ENCODE peak calls at places on chromosomes 13 and 19, in seven cellular contexts. K, U, B, Y, G, O and V are unnamed samples.

GRCh38 chr19:51784922-51785690 is 9.9 kb upstream of the FPR3 start:
- DNase-seq in K (peak; percentile 16), B (no peak), U (peak; percentile 96), O (peak; percentile 86), Y (peak; percentile 79), G (no peak), V (no peak)

GRCh38 chr13:97266328-97266727 is 44.2 kb downstream of the MBNL2 start:
- DNase-seq in U (no peak), G (no peak), K (no peak), Y (peak; percentile 74), O (no peak), B (no peak), V (no peak)

GRCh38 chr13:113905942-113906341 is 42.1 kb upstream of the GAS6 start:
- DNase-seq in K (no peak), O (no peak), Y (no peak), B (no peak), U (no peak), G (no peak), V (no peak)

GRCh38 chr19:7832009-7832408 is 2.0 kb downstream of the EVI5L start:
- DNase-seq in O (no peak), G (no peak), Y (no peak), U (no peak), K (no peak), B (no peak), V (no peak)

GRCh38 chr13:91347996-91348905 is 764 bp downstream of the MIR17HG start:
- DNase-seq in U (peak; percentile 18), K (peak; percentile 79), O (no peak), B (no peak), G (peak; percentile 31), Y (peak; percentile 61), V (peak; percentile 49)

GRCh38 chr19:4456566-4456842 is 1.1 kb downstream of the UBXN6 start:
- DNase-seq in K (no peak), U (peak; percentile 83), Y (peak; percentile 62), G (no peak), O (no peak), B (no peak), V (peak; percentile 41)

GRCh38 chr13:113588394-113589111 is 4.0 kb downstream of the TFDP1 start:
- DNase-seq in Y (no peak), B (no peak), O (no peak), G (no peak), K (peak; percentile 6), U (no peak), V (no peak)

GRCh38 chr13:50531917-50532899 is 311.3 kb downstream of the DLEU7 start:
- DNase-seq in G (no peak), K (no peak), U (peak; percentile 61), O (no peak), B (no peak), Y (no peak), V (no peak)

GRCh38 chr13:48263196-48263595 is 30.2 kb downstream of the ITM2B start:
- DNase-seq in G (no peak), U (no peak), K (no peak), O (no peak), B (no peak), Y (no peak), V (no peak)

GRCh38 chr19:34484328-34484727 is 2.8 kb downstream of the WTIP start:
- DNase-seq in Y (no peak), G (no peak), B (no peak), K (no peak), O (no peak), U (no peak), V (no peak)

GRCh38 chr19:41431426-41432386 is 4.5 kb upstream of the B3GNT8 start:
- DNase-seq in U (peak; percentile 48), B (no peak), K (no peak), G (no peak), O (no peak), Y (no peak), V (no peak)

GRCh38 chr13:21849323-21849722 is 178.4 kb downstream of the FGF9 start:
- DNase-seq in O (no peak), Y (no peak), B (no peak), K (peak; percentile 44), G (no peak), U (peak; percentile 37), V (peak; percentile 6)
- TF ChIP-seq CTCF in O (no peak), Y (peak; percentile 41), B (peak; percentile 64), K (peak; percentile 35), G (peak; percentile 34), U (peak; percentile 74), V (peak; percentile 60)

GRCh38 chr13:87671031-87671823 is at the start of gene SLITRK5:
- DNase-seq in U (peak; percentile 6), G (peak; percentile 75), K (peak; percentile 74), B (no peak), Y (peak; percentile 71), O (no peak), V (peak; percentile 95)
- TF ChIP-seq CTCF in U (peak; percentile 67), G (peak; percentile 68), K (peak; percentile 88), B (peak; percentile 88), Y (peak; percentile 70), O (peak; percentile 84), V (peak; percentile 84)

DNA sequence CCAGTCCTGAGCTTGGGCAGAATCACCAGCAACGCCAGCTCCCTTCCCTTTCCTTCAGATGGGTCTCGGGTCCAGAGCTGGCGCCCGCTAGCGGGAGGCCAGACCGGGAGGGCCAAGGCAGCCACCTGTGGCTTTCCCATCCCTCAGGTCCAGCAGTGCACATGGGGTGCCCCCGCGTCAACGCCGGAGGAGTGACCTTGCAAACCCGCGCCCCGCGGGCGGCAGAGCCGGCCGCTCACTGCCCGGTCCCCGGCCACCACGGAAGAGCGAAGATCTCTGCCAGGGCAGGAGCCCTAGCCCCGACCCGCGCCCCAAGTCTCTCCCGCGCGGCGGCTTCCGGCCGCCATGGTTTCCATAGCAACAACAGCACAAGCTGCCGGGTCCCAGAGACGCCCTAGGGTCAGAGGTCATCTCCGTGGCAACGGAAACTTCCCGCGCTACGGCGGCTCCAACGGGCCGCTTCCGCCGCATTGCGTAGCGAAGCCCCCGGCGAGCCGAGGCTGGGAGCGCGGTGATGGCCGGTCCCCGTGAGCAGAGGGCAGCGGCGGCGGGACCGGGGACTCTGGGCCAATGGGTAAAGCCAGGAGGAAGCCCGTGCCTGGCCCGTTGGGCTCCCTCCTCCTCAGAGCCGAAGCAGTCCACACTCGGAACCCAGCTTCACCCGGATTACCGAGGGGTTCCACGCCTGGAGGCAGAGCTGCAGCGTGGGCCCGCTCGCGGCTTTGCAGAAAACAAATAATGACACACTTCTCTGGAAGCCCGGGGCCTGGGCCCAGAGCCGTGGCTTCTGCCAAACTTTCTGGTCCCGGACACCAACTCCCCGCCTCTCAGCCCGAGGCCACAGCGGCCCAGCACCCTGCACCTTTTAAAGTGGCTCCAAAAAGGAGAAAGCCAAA is 7.4 kb downstream of the FGF14 start:
- DNase-seq in O (peak; percentile 24), B (peak; percentile 55), U (peak; percentile 80), G (peak; percentile 98), Y (peak; percentile 94), K (peak; percentile 97), V (peak; percentile 99)
- TF ChIP-seq CTCF in O (no peak), B (peak; percentile 34), U (peak; percentile 15), G (peak; percentile 54), Y (no peak), K (peak; percentile 53), V (no peak)

GRCh38 chr19:1558552-1558951 is 9.6 kb downstream of the MEX3D start:
- DNase-seq in Y (no peak), O (no peak), B (no peak), G (no peak), K (no peak), U (no peak), V (no peak)
- TF ChIP-seq CTCF in Y (no peak), O (no peak), B (no peak), G (no peak), K (no peak), U (no peak), V (no peak)

DNA sequence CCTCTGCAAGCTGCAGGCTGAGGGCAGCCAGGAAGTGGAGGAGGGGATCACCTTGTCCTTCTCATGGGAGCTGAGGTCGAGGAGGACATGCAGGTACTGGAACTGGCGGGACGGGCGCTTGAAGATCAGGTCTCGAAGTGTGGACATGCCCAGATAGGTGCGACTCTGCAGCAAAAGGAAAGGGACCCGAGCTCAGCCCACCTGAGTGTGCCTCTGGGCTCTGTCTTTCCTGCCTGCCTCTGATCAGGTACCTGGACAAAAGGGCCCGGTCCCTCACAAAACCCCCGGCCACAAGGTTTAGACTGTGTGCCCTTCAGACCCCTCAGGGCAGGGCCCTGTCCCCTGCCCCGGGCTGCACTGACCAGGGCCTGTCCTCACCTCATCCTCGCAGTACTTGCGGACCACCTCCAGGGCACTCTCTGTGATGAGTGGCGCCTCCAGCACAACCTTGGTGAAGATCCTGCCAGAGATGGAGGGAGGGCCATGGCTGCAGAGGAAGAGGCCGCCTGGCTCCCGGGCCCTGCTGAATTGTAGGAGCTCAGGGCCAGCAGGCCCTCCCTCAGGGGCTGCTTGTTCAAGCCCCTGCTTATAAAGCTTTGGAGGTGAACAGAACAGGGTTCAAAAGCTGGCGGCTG is 12.5 kb upstream of the RSPH6A start:
- DNase-seq in U (no peak), O (no peak), G (no peak), Y (no peak), B (no peak), K (no peak), V (no peak)
- TF ChIP-seq CTCF in U (no peak), O (no peak), G (no peak), Y (no peak), B (no peak), K (no peak), V (no peak)

GRCh38 chr13:38685974-38686571 is 804 bp upstream of the FREM2 start:
- DNase-seq in G (peak; percentile 46), B (no peak), O (no peak), Y (peak; percentile 37), U (peak; percentile 9), K (no peak), V (peak; percentile 60)
- TF ChIP-seq CTCF in G (peak; percentile 42), B (no peak), O (no peak), Y (no peak), U (peak; percentile 11), K (peak; percentile 13), V (peak; percentile 28)

DNA sequence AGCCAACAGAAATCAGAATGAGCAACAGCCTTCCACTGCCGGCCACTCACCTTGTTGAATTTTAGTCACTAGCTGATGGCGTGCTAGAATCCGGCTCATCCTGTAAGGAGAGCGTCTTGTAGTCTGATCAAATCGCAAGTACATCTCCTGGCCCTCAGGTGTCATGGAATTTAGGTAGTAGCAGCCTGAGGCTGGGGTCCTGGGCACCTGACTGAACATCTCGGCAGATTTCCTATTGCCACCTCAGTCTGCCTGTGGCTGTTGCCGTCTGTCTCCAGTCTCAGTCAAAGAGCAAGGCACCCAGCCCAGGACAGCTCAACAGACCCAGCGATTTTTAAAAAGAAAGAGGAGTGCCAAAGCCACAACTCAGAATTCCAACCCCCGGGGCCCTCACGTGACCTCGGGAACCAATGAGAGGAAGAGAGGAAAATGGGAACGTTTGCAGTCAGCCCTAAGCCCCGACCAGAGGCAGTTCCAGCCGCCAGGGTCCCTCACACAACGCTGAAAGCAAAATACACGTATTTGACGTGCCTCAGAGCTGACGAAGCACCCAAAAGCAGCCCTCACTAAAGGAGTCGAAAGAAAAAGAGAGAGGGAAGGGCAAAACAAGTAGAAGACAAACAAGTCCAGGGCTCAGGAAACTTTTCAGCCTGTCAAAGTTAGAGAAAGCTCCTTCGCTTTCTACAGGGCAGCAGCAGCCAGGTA is at the start of gene STARD13:
- DNase-seq in B (peak; percentile 96), G (peak; percentile 64), K (peak; percentile 47), O (peak; percentile 93), U (peak; percentile 98), Y (peak; percentile 93), V (peak; percentile 79)
- TF ChIP-seq CTCF in B (peak; percentile 62), G (no peak), K (peak; percentile 11), O (peak; percentile 46), U (peak; percentile 54), Y (peak; percentile 50), V (no peak)